ENCODE peak calls at places on chromosomes 6 and 20, in eight cellular contexts. L is CD8-positive, alpha-beta memory T cell; R is heart left ventricle; A is mammary epithelial cell; X is naive thymus-derived CD4-positive, alpha-beta T cell; S is fibroblast of lung; U is aorta; I is CD8-positive, alpha-beta T cell. Q is an unnamed sample.

GRCh38 chr6:143232849-143233248 is 172.2 kb downstream of the AIG1 start:
- DNase-seq in L (no peak), R (peak; percentile 28), A (peak; percentile 20), X (no peak), S (peak; percentile 22), U (peak; percentile 78), I (no peak), Q (peak; percentile 50)

GRCh38 chr6:140175486-140175885 is 801.0 kb upstream of the CITED2 start:
- DNase-seq in L (no peak), R (no peak), A (no peak), X (no peak), S (no peak), U (no peak), I (no peak), Q (no peak)

GRCh38 chr20:20303742-20304141 is 64.2 kb upstream of the INSM1 start:
- DNase-seq in L (no peak), R (peak; percentile 65), A (no peak), X (no peak), S (no peak), U (no peak), I (no peak), Q (no peak)

GRCh38 chr6:44642870-44643522 is 255.5 kb downstream of the CDC5L start:
- DNase-seq in L (no peak), R (no peak), A (peak; percentile 21), X (no peak), S (no peak), U (no peak), I (no peak), Q (no peak)

GRCh38 chr20:41185013-41185757 is 47.8 kb downstream of the PLCG1 start:
- DNase-seq in L (no peak), R (no peak), A (no peak), X (no peak), S (no peak), U (peak; percentile 63), I (no peak), Q (peak; percentile 29)

GRCh38 chr6:118896339-118897136 is 2.6 kb downstream of the ASF1A start:
- DNase-seq in L (peak; percentile 28), R (no peak), A (peak; percentile 78), X (peak; percentile 20), S (peak; percentile 65), U (no peak), I (no peak), Q (no peak)

GRCh38 chr20:62133864-62134263 is 9.3 kb downstream of the PSMA7 start:
- DNase-seq in L (no peak), R (no peak), A (no peak), X (no peak), S (no peak), U (no peak), I (no peak), Q (no peak)

GRCh38 chr6:129801909-129802308 is 59.2 kb downstream of the TMEM244 start:
- DNase-seq in L (no peak), R (no peak), A (peak; percentile 40), X (no peak), S (no peak), U (no peak), I (no peak), Q (no peak)

GRCh38 chr6:32449088-32449736 is 9.5 kb downstream of the HLA-DRA start:
- DNase-seq in L (no peak), R (no peak), A (no peak), X (no peak), S (no peak), U (no peak), I (no peak), Q (no peak)

GRCh38 chr20:58054744-58055373 is 173.6 kb downstream of the ANKRD60 start:
- DNase-seq in L (no peak), R (peak; percentile 54), A (no peak), X (no peak), S (no peak), U (no peak), I (no peak), Q (no peak)

GRCh38 chr6:84304881-84305280 is 77.4 kb upstream of the CEP162 start:
- DNase-seq in L (no peak), R (no peak), A (no peak), X (no peak), S (no peak), U (no peak), I (no peak), Q (no peak)

GRCh38 chr6:158040804-158041347 is 59.2 kb downstream of the SYNJ2 start:
- DNase-seq in L (no peak), R (no peak), A (no peak), X (no peak), S (peak; percentile 76), U (peak; percentile 75), I (no peak), Q (peak; percentile 34)

GRCh38 chr6:6712258-6712978 is 123.9 kb downstream of the LY86 start:
- DNase-seq in L (no peak), R (no peak), A (peak; percentile 64), X (no peak), S (peak; percentile 96), U (no peak), I (no peak), Q (peak; percentile 64)

GRCh38 chr20:38126146-38126912 is 38.7 kb downstream of the TGM2 start:
- DNase-seq in L (no peak), R (peak; percentile 36), A (no peak), X (no peak), S (peak; percentile 32), U (no peak), I (no peak), Q (peak; percentile 47)

DNA sequence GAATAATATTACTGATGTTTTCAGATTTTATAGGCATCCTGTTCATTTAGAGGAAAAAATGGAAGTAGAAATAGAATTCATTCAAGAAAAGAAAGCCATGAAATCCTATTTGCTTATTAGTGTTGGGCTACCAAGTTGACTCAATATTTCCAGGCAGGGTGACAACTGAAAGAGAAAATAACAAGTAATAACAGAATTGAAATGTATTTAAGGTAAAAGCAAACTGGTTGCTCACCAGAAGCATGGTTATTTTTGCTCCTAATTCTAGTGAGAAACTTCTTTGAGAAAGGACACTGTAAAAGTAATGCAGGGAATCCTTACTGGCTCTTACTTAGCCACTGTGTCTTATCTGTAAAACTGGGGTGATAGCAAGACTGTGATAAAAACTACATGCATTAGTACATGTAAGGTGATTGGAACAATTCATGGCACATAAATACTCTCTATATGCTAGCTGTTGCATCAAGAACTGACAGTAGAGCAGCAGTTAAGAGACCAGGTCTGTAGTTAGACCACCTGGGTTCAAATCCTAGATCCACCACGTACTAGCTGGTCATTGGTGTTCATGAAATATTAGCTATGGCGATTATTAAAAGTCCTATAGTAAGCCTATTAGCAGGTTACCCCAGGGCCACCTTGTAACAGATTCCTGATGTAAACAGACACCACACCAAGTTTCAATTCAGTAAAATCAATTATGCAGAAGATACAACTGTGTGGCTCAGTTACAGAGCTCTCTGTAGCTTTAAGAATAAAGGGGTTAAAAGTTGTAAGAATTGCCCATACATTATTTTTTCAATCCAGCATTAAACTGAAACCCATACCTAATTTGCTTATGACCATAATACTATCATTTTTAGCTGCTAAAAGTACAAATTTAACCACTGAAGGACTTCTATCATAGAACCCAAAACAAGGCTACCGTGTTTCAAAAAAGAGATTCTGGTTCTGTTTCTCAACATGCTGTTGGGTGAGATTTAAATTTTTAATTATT is 159.2 kb upstream of the COL21A1 start:
- DNase-seq in L (no peak), R (no peak), A (no peak), X (no peak), S (no peak), U (no peak), I (no peak), Q (no peak)
- H3K4me3 ChIP-seq in L (no peak overlapping the region), R (no peak overlapping the region), A (no peak overlapping the region), X (no peak overlapping the region), S (no peak overlapping the region), U (no peak overlapping the region), I (no peak overlapping the region), Q (no peak overlapping the region)

DNA sequence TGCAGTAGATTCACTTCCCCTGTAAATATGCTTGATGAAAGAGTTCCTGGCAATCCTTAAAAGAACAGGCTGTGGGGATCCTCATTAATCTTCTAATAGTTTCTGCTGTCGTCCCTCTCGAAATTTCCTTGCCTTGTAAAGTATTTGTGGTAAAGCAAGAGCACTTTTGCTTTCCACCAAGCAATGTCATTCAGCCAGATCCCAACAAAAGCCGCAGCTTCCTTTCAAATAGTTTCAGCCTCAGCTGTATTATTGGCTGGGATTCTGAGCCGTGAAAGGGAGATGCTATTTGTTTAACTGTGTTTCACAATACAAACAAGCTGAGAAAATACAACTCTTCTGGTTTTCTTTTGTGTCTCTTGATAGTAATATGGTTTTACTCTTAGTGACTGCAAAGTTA is 48.9 kb upstream of the EPHA7 start:
- DNase-seq in L (no peak), R (no peak), A (no peak), X (no peak), S (peak; percentile 69), U (no peak), I (no peak), Q (no peak)
- H3K4me3 ChIP-seq in L (no peak overlapping the region), R (no peak overlapping the region), A (no peak overlapping the region), X (no peak overlapping the region), S (no peak overlapping the region), U (no peak overlapping the region), I (no peak overlapping the region), Q (no peak overlapping the region)

DNA sequence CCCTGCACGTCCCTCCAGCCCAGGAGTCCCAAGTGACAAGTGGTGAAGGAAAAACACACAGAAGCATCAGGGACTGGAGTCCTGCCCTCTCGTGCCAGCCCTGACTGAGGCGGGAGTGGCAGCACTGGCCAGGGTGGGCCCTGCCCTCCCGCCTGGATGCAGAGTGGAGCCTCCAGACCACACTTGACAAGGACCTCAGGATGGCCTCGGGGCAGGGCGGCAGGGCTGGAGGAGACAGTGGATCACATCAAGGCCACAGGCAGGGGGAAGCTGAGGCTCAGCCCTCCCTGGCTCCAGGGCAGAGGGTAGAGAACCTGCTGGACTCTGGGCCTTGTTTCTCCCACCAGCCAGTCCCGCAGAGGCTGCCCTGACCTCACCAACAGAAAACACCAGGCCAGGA is 128.8 kb upstream of the CDH4 start:
- DNase-seq in L (no peak), R (no peak), A (no peak), X (no peak), S (no peak), U (no peak), I (no peak), Q (no peak)
- H3K4me3 ChIP-seq in L (no peak overlapping the region), R (no peak overlapping the region), A (no peak overlapping the region), X (no peak overlapping the region), S (no peak overlapping the region), U (no peak overlapping the region), I (no peak overlapping the region), Q (no peak overlapping the region)

GRCh38 chr6:21634582-21634981 is 41.0 kb downstream of the SOX4 start:
- DNase-seq in L (no peak), R (no peak), A (peak; percentile 93), X (no peak), S (peak; percentile 92), U (no peak), I (no peak), Q (no peak)

GRCh38 chr6:21639316-21639715 is 45.8 kb downstream of the SOX4 start:
- DNase-seq in L (no peak), R (no peak), A (no peak), X (no peak), S (no peak), U (no peak), I (no peak), Q (no peak)

GRCh38 chr6:21633511-21634109 is 40.1 kb downstream of the SOX4 start:
- DNase-seq in L (no peak), R (no peak), A (no peak), X (no peak), S (no peak), U (no peak), I (no peak), Q (no peak)

DNA sequence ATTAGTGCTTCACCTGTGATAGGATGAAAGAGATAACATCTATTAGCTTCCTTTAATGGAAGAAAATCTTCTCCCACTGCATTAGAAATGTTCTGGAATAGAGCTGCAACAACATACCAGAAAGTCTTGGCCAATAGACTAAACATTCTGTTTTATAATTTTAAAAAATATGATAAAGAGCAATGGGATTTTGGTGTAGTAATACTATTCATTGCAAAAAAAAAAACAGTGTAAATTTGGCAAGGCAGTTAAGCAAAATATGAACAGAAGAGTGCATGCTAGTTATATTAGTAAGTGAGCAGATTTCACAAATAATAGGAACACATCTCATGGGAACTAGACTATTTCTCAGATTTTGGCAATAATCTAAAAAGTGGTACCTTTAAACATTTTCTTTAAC is 43.3 kb downstream of the SOX4 start:
- DNase-seq in L (no peak), R (no peak), A (no peak), X (no peak), S (peak; percentile 12), U (no peak), I (no peak), Q (no peak)
- H3K4me3 ChIP-seq in L (no peak overlapping the region), R (no peak overlapping the region), A (no peak overlapping the region), X (no peak overlapping the region), S (no peak overlapping the region), U (no peak overlapping the region), I (no peak overlapping the region), Q (no peak overlapping the region)

Q was measured in lower lobe of right lung.